ENCODE peak calls at places on chromosomes 16 and 17, in eight cellular contexts. D is LNCaP clone FGC; G is posterior cingulate gyrus; Z is CD8-positive, alpha-beta T cell; C is thoracic aorta; K is Calu3; F is heart right ventricle; V is stimulated activated CD4-positive, alpha-beta T cell treated with anti-CD3 and anti-CD28 coated beads, TNF-alpha, amount 100 ng/mL, for 1 hour. Q is an unnamed sample.

GRCh38 chr17:27226611-27227234 is 67.2 kb upstream of the WSB1 start:
- DNase-seq in Z (no peak), G (no peak), D (no peak), C (no peak), K (peak), F (no peak), V (no peak), Q (no peak)

GRCh38 chr16:55922662-55923061 is 47.5 kb upstream of the CES5A start:
- DNase-seq in K (no peak), C (no peak), Z (no peak), D (no peak), V (no peak), G (no peak), F (no peak), Q (no peak)

GRCh38 chr16:66028505-66029216 is 337.8 kb upstream of the CDH5 start:
- DNase-seq in F (no peak), C (no peak), V (no peak), G (no peak), D (no peak), K (no peak), Z (no peak), Q (no peak)

GRCh38 chr17:83053021-83053778 is 26.2 kb upstream of the METRNL start:
- DNase-seq in V (no peak), C (no peak), D (peak), G (peak), K (no peak), Z (no peak), F (no peak), Q (no peak)

GRCh38 chr16:19417640-19418039 is at the start of gene TMC5:
- DNase-seq in D (no peak), C (no peak), F (no peak), V (no peak), Z (no peak), G (no peak), K (peak), Q (no peak)

GRCh38 chr17:7929158-7930029 is at the start of gene KCNAB3:
- DNase-seq in F (peak), G (peak), D (no peak), V (no peak), C (no peak), K (no peak), Z (no peak), Q (peak)

GRCh38 chr16:67470314-67470713 is 10.6 kb downstream of the ATP6V0D1 start:
- DNase-seq in C (no peak), V (no peak), Z (no peak), G (peak), D (peak), K (no peak), F (peak), Q (peak)

GRCh38 chr16:88065747-88066142 is 114.5 kb downstream of the BANP start:
- DNase-seq in F (no peak), V (no peak), D (no peak), G (no peak), C (no peak), Z (no peak), K (no peak), Q (no peak)

GRCh38 chr17:44200478-44201155 is 933 bp upstream of the ATXN7L3 start:
- DNase-seq in Z (no peak), G (no peak), D (no peak), K (no peak), V (no peak), F (no peak), C (no peak), Q (no peak)

GRCh38 chr16:22684282-22685161 is 129.4 kb upstream of the HS3ST2 start:
- DNase-seq in V (no peak), F (no peak), Z (no peak), D (no peak), G (no peak), K (no peak), C (no peak), Q (no peak)

GRCh38 chr16:72783716-72784320 is 264.1 kb downstream of the ZFHX3 start:
- DNase-seq in F (no peak), D (peak), Z (no peak), V (no peak), G (no peak), C (no peak), K (no peak), Q (no peak)

GRCh38 chr16:26261621-26262020 is 569.9 kb downstream of the HS3ST4 start:
- DNase-seq in G (no peak), C (no peak), F (no peak), V (no peak), K (no peak), D (no peak), Z (no peak), Q (no peak)

GRCh38 chr17:62735027-62735651 is 73.0 kb downstream of the MARCHF10 start:
- DNase-seq in F (no peak), D (no peak), Z (no peak), C (no peak), K (no peak), V (no peak), G (no peak), Q (no peak)

GRCh38 chr16:11302977-11303376 is 21.8 kb upstream of the PRM1 start:
- DNase-seq in D (no peak), V (no peak), C (no peak), G (no peak), K (no peak), Z (no peak), F (no peak), Q (no peak)

GRCh38 chr17:17269926-17270773 is 10.9 kb downstream of the COPS3 start:
- DNase-seq in F (no peak), Z (no peak), K (peak), D (no peak), C (no peak), G (no peak), V (no peak), Q (no peak)